ENCODE peak calls at places on chromosome 20, in eight cellular contexts. Z is HepG2, J is HCT116, H is A549, B is K562, S is endothelial cell of umbilical vein, O is GM12878, T is H1. L is an unnamed sample.

GRCh38 chr20:20405619-20406018 is 37.7 kb downstream of the INSM1 start:
- DNase-seq in O (no peak), T (no peak), Z (no peak), J (no peak), H (no peak), S (no peak), B (no peak), L (no peak)

GRCh38 chr20:23349338-23350006 is 1.1 kb upstream of the NXT1 start:
- DNase-seq in J (no peak), B (no peak), T (no peak), H (peak; percentile 68), O (no peak), S (no peak), Z (no peak), L (no peak)

GRCh38 chr20:20457392-20458126 is 89.7 kb downstream of the INSM1 start:
- DNase-seq in O (no peak), Z (no peak), S (no peak), H (no peak), T (no peak), B (no peak), J (no peak), L (no peak)

GRCh38 chr20:59752101-59752586 is 147.8 kb downstream of the PHACTR3 start:
- DNase-seq in T (no peak), O (peak; percentile 58), S (no peak), Z (no peak), H (no peak), B (no peak), J (no peak), L (peak; percentile 96)

GRCh38 chr20:24337074-24337473 is 132.4 kb upstream of the SYNDIG1 start:
- DNase-seq in B (no peak), H (no peak), S (no peak), Z (no peak), T (no peak), O (no peak), J (no peak), L (peak; percentile 13)

GRCh38 chr20:48308232-48308781 is 519.5 kb downstream of the PREX1 start:
- DNase-seq in B (no peak), S (no peak), Z (no peak), T (no peak), O (no peak), J (no peak), H (no peak), L (no peak)

GRCh38 chr20:57124346-57124745 is 142.1 kb downstream of the BMP7 start:
- DNase-seq in H (no peak), T (no peak), J (no peak), Z (no peak), S (no peak), B (no peak), O (no peak), L (no peak)

GRCh38 chr20:34079818-34080217 is 32.2 kb downstream of the EIF2S2 start:
- DNase-seq in O (no peak), S (no peak), J (no peak), T (no peak), B (no peak), Z (no peak), H (no peak), L (no peak)

GRCh38 chr20:49610701-49611538 is 43.0 kb upstream of the PTGIS start:
- DNase-seq in S (peak; percentile 54), Z (peak; percentile 87), B (peak; percentile 91), O (no peak), T (peak; percentile 73), H (peak; percentile 98), J (peak; percentile 72), L (peak; percentile 90)

GRCh38 chr20:30610044-30610693 is 647.3 kb upstream of the DEFB115 start:
- DNase-seq in B (peak; percentile 35), S (no peak), J (no peak), O (no peak), H (no peak), T (no peak), Z (no peak), L (no peak)

GRCh38 chr20:44780226-44780625 is 30.1 kb downstream of the RIMS4 start:
- DNase-seq in O (no peak), Z (peak; percentile 55), S (peak; percentile 49), H (peak; percentile 28), T (no peak), J (no peak), B (peak; percentile 64), L (peak; percentile 64)

GRCh38 chr20:48209102-48209501 is 423.8 kb upstream of the SULF2 start:
- DNase-seq in T (no peak), O (no peak), B (no peak), Z (no peak), S (no peak), J (no peak), H (no peak), L (no peak)

GRCh38 chr20:59670786-59671492 is 66.6 kb downstream of the PHACTR3 start:
- DNase-seq in H (no peak), J (no peak), Z (no peak), B (no peak), O (no peak), S (no peak), T (no peak), L (no peak)

GRCh38 chr20:51756653-51757052 is 11.5 kb downstream of the ATP9A start:
- DNase-seq in Z (no peak), B (no peak), T (no peak), H (no peak), O (no peak), S (no peak), J (no peak), L (no peak)

GRCh38 chr20:63750807-63751470 is 11.4 kb downstream of the SLC2A4RG start:
- DNase-seq in Z (no peak), S (no peak), T (no peak), H (no peak), O (no peak), J (no peak), B (peak; percentile 45), L (peak; percentile 47)

GRCh38 chr20:237918-238317 is 10.9 kb downstream of the DEFB129 start:
- DNase-seq in O (no peak), S (no peak), T (no peak), H (no peak), B (no peak), Z (no peak), J (no peak), L (peak; percentile 44)

GRCh38 chr20:43379239-43379917 is 78.3 kb upstream of the SRSF6 start:
- DNase-seq in Z (peak; percentile 27), H (peak; percentile 36), O (no peak), B (no peak), S (no peak), T (no peak), J (no peak), L (no peak)

GRCh38 chr20:24742436-24742835 is 206.6 kb upstream of the CST7 start:
- DNase-seq in S (no peak), J (no peak), Z (no peak), T (no peak), O (no peak), B (no peak), H (no peak), L (no peak)

GRCh38 chr20:36631651-36632050 is 14.3 kb downstream of the SLA2 start:
- DNase-seq in S (no peak), Z (no peak), T (no peak), H (no peak), O (no peak), B (no peak), J (no peak), L (peak; percentile 38)

GRCh38 chr20:17965042-17965697 is 3.4 kb downstream of the SNX5 start:
- DNase-seq in Z (peak; percentile 38), B (peak; percentile 66), O (no peak), H (no peak), J (no peak), T (no peak), S (no peak), L (peak; percentile 63)
- TF ChIP-seq POLR2A in Z (peak; percentile 43), B (peak; percentile 45), O (no peak), H (no peak), J (no peak), T (no peak), S (no peak), L (no peak)

GRCh38 chr20:7714549-7714948 is 225.7 kb downstream of the HAO1 start:
- DNase-seq in H (peak; percentile 7), O (no peak), S (no peak), J (no peak), B (no peak), Z (peak; percentile 72), T (no peak), L (no peak)
- TF ChIP-seq CTCF in H (no peak), O (no peak), S (no peak), J (no peak), B (no peak), Z (peak; percentile 34), T (no peak), L (no peak)

GRCh38 chr20:14307956-14308355 is 29.5 kb downstream of the FLRT3 start:
- DNase-seq in H (no peak), B (no peak), O (no peak), Z (no peak), J (no peak), S (no peak), T (no peak), L (no peak)
- TF ChIP-seq MAX in H (no peak), B (no peak), O (no peak), Z (no peak), J (no peak), S (no peak), T (no peak), L (no peak)

GRCh38 chr20:38031957-38032356 is 1.3 kb downstream of the TTI1 start:
- DNase-seq in O (no peak), T (no peak), J (no peak), Z (no peak), S (no peak), B (peak; percentile 20), H (no peak), L (peak; percentile 24)

GRCh38 chr20:38034961-38035360 is 1.4 kb downstream of the RPRD1B start:
- DNase-seq in O (no peak), B (no peak), Z (no peak), T (no peak), H (no peak), S (no peak), J (no peak), L (peak; percentile 6)

GRCh38 chr20:38034108-38034649 is 633 bp downstream of the RPRD1B start:
- DNase-seq in B (peak; percentile 26), T (no peak), H (no peak), J (no peak), O (no peak), Z (no peak), S (peak; percentile 18), L (peak; percentile 19)

GRCh38 chr20:38032585-38033329 is 499 bp downstream of the TTI1 start:
- DNase-seq in B (peak; percentile 43), J (no peak), S (no peak), O (no peak), T (no peak), Z (peak; percentile 35), H (no peak), L (peak; percentile 49)

DNA sequence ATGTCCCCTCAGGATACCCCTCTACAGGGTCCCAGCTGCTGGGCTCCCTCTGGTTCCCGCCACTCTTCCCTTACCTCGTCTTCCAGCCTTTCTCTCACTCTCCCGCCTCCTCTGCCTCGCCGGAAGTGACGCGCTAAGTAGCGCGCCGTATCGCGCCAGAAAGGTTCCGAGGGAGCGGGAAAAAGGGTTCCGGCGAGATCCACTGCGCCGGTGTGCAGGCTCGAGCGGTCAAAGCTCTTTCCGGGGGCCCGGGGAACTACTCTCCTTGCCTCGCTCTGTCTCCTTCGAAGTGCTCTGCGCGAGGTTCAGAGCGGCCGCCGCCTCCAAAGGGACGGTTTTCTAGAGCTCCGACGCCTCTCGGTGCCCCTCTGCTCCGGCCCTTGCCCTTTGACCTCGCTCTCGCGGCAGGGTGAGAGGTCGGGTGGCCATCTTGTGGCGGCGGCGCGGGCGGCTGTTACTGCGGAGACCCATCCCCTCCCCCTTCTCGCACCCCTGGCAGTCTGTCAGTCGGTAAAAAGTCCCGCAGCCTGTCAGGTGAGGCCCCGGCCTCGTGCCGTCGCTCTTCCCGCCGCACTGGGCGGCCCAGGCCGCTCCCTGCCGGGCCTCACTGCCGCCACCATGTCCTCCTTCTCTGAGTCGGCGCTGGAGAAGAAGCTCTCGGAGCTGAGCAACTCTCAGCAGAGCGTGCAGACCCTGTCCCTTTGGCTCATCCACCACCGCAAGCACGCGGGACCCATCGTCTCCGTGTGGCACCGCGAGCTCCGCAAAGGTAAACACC is at the start of the genes RPRD1B and TTI1:
- DNase-seq in H (peak; percentile 80), Z (peak; percentile 95), B (peak; percentile 97), J (peak; percentile 80), S (peak; percentile 92), O (peak; percentile 65), T (peak; percentile 51), L (peak; percentile 93)
- TF ChIP-seq POLR2A in H (peak; percentile 56), Z (peak; percentile 95), B (peak; percentile 89), J (peak; percentile 75), S (peak; percentile 78), O (peak; percentile 87), T (peak; percentile 91), L (peak; percentile 86)

L was measured in NB4.